ENCODE peak calls at places on chromosomes 13 and 19, in seven cellular contexts. T is heart right ventricle; L is midbrain; M is substantia nigra; X is stimulated activated CD8-positive, alpha-beta memory T cell treated with anti-CD3 and anti-CD28 coated beads, Interleukin-15, amount 100 ng/mL, for 1 hour; D is SW 1271; Y is choroid plexus epithelial cell. O is an unnamed sample.

GRCh38 chr13:109971006-109971744 is 184.8 kb upstream of the IRS2 start:
- DNase-seq in T (peak; percentile 30), L (no peak), M (no peak), X (no peak), D (no peak), Y (no peak), O (no peak)

GRCh38 chr19:29845576-29846176 is 33.9 kb downstream of the CCNE1 start:
- DNase-seq in T (no peak), L (peak; percentile 24), M (peak; percentile 39), X (no peak), D (peak; percentile 47), Y (peak; percentile 38), O (no peak)

GRCh38 chr13:111914241-111915103 is 152.5 kb upstream of the SOX1 start:
- DNase-seq in T (no peak), L (no peak), M (no peak), X (no peak), D (no peak), Y (no peak), O (no peak)

GRCh38 chr19:52343548-52343947 is 7.5 kb downstream of the ZNF610 start:
- DNase-seq in T (peak; percentile 19), L (peak; percentile 34), M (peak; percentile 29), X (no peak), D (peak; percentile 3), Y (peak; percentile 57), O (peak; percentile 18)

GRCh38 chr13:21610687-21611086 is 6.7 kb upstream of the MICU2 start:
- DNase-seq in T (no peak), L (no peak), M (no peak), X (no peak), D (no peak), Y (no peak), O (no peak)

GRCh38 chr19:17127671-17128070 is 52.1 kb downstream of the MYO9B start:
- DNase-seq in T (no peak), L (no peak), M (peak; percentile 35), X (no peak), D (no peak), Y (no peak), O (no peak)

GRCh38 chr19:6126335-6126974 is 9.0 kb upstream of the ACSBG2 start:
- DNase-seq in T (no peak), L (no peak), M (no peak), X (no peak), D (peak; percentile 38), Y (peak; percentile 75), O (no peak)

GRCh38 chr13:51921790-51922740 is 60.3 kb downstream of the CCDC70 start:
- DNase-seq in T (no peak), L (no peak), M (no peak), X (no peak), D (no peak), Y (peak; percentile 31), O (no peak)

GRCh38 chr19:45503909-45504308 is 3.4 kb upstream of the VASP start:
- DNase-seq in T (no peak), L (no peak), M (no peak), X (no peak), D (no peak), Y (no peak), O (no peak)

GRCh38 chr19:38250821-38251563 is 5.2 kb downstream of the PPP1R14A start:
- DNase-seq in T (peak; percentile 88), L (peak; percentile 74), M (peak; percentile 82), X (no peak), D (no peak), Y (no peak), O (no peak)

O was measured in central memory CD8-positive, alpha-beta T cell.